ENCODE peak calls at places on chromosomes 4 and X, in nine cellular contexts. V is upper lobe of left lung, F is lung, R is testis, W is neural progenitor cell, X is upper lobe of right lung, O is colonic mucosa, Z is ovary, B is cardiac muscle cell. P is an unnamed sample.

GRCh38 chr4:126955292-126956191 is 677.2 kb upstream of the INTU start:
- DNase-seq in V (no peak), F (no peak), R (peak; percentile 15), W (no peak), X (no peak), O (no peak), Z (no peak), B (no peak), P (no peak)

GRCh38 chr4:55409468-55410171 is 13.9 kb downstream of the TMEM165 start:
- DNase-seq in V (no peak), F (no peak), R (no peak), W (peak; percentile 62), X (no peak), O (no peak), Z (no peak), B (peak; percentile 21), P (peak; percentile 36)

GRCh38 chrX:40209951-40210617 is 112.3 kb upstream of the BCOR start:
- DNase-seq in V (no peak), F (no peak), R (no peak), W (no peak), X (no peak), O (no peak), Z (no peak), B (no peak), P (no peak)

GRCh38 chrX:49919617-49920016 is 2.8 kb upstream of the CLCN5 start:
- DNase-seq in V (peak; percentile 22), F (peak; percentile 33), R (peak; percentile 68), W (peak; percentile 54), X (no peak), O (peak; percentile 42), Z (peak; percentile 66), B (peak; percentile 34), P (no peak)

GRCh38 chr4:108793413-108793812 is 30.6 kb upstream of the ETNPPL start:
- DNase-seq in V (no peak), F (no peak), R (no peak), W (no peak), X (no peak), O (no peak), Z (no peak), B (no peak), P (no peak)

GRCh38 chr4:73596001-73596400 is 24.2 kb downstream of the RASSF6 start:
- DNase-seq in V (no peak), F (no peak), R (no peak), W (no peak), X (no peak), O (no peak), Z (no peak), B (no peak), P (no peak)

GRCh38 chr4:93775551-93775950 is 53.0 kb upstream of the ATOH1 start:
- DNase-seq in V (no peak), F (no peak), R (no peak), W (no peak), X (no peak), O (no peak), Z (no peak), B (no peak), P (no peak)

GRCh38 chr4:173171098-173171497 is 2.5 kb downstream of the GALNT7 start:
- DNase-seq in V (no peak), F (no peak), R (no peak), W (peak; percentile 45), X (no peak), O (no peak), Z (no peak), B (peak; percentile 25), P (no peak)

GRCh38 chrX:18753603-18754002 is 46.2 kb downstream of the PPEF1 start:
- DNase-seq in V (no peak), F (no peak), R (no peak), W (no peak), X (no peak), O (no peak), Z (no peak), B (no peak), P (no peak)

GRCh38 chrX:104750146-104750699 is 184.2 kb downstream of the IL1RAPL2 start:
- DNase-seq in V (no peak), F (no peak), R (no peak), W (no peak), X (no peak), O (no peak), Z (no peak), B (peak; percentile 3), P (no peak)

GRCh38 chr4:157072002-157072401 is 3.9 kb upstream of the GLRB start:
- DNase-seq in V (no peak), F (no peak), R (no peak), W (no peak), X (no peak), O (no peak), Z (no peak), B (no peak), P (no peak)

GRCh38 chr4:7655549-7656243 is 221.0 kb upstream of the PSAPL1 start:
- DNase-seq in V (no peak), F (no peak), R (peak; percentile 58), W (no peak), X (no peak), O (no peak), Z (peak; percentile 62), B (peak; percentile 66), P (no peak)

GRCh38 chr4:32025840-32026459 is 1305.8 kb downstream of the PCDH7 start:
- DNase-seq in V (no peak), F (no peak), R (no peak), W (no peak), X (no peak), O (peak; percentile 21), Z (no peak), B (peak; percentile 82), P (no peak)

GRCh38 chrX:113009005-113009404 is 168.4 kb upstream of the AMOT start:
- DNase-seq in V (no peak), F (no peak), R (no peak), W (peak; percentile 2), X (no peak), O (no peak), Z (no peak), B (no peak), P (no peak)

GRCh38 chrX:73943572-73943899 is 360.4 kb upstream of the ZCCHC13 start:
- DNase-seq in V (no peak), F (no peak), R (no peak), W (no peak), X (no peak), O (no peak), Z (no peak), B (no peak), P (no peak)

GRCh38 chr4:22324422-22324821 is 191.4 kb downstream of the ADGRA3 start:
- DNase-seq in V (no peak), F (no peak), R (no peak), W (no peak), X (no peak), O (no peak), Z (no peak), B (no peak), P (no peak)

GRCh38 chr4:84258905-84259830 is 239.9 kb downstream of the NKX6-1 start:
- DNase-seq in V (no peak), F (no peak), R (no peak), W (peak; percentile 40), X (no peak), O (no peak), Z (no peak), B (no peak), P (no peak)

GRCh38 chr4:123342498-123342897 is 54.1 kb upstream of the SPRY1 start:
- DNase-seq in V (no peak), F (no peak), R (no peak), W (no peak), X (no peak), O (no peak), Z (no peak), B (no peak), P (no peak)

GRCh38 chr4:182922551-182923284 is 5.5 kb upstream of the DCTD start:
- DNase-seq in V (no peak), F (no peak), R (no peak), W (no peak), X (no peak), O (no peak), Z (no peak), B (no peak), P (no peak)

DNA sequence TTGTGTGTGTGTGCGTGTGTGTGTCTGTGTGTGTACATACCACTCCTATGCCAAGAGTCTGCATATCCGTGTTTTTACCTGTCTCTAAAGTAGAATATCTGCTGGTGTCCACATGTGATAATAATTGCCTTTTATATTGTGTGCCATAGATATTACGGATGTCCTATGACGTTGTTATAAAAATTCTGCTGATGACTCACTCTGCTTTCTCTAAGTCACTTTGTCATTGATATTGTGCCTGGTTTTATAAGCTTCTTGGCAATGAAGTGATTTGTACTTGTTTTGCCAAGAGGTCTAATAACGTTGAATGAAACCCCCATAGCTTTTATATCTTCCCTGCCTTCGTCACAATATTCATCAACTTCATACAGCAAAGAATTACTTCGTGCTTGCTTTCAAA is 102.6 kb upstream of the C1GALT1C1 start:
- DNase-seq in V (no peak), F (no peak), R (no peak), W (no peak), X (no peak), O (no peak), Z (no peak), B (no peak), P (no peak)
- H3K27ac ChIP-seq in V (no peak overlapping the region), F (no peak overlapping the region), R (no peak overlapping the region), W (no peak overlapping the region), X (no peak overlapping the region), O (no peak overlapping the region), Z (no peak overlapping the region), B (no peak overlapping the region), P (no peak overlapping the region)

GRCh38 chr4:81510643-81511189 is 39.0 kb upstream of the RASGEF1B start:
- DNase-seq in V (no peak), F (no peak), R (no peak), W (no peak), X (no peak), O (no peak), Z (no peak), B (no peak), P (no peak)
- H3K4me1 ChIP-seq in V (peaks cover 33% of the 10 kb centered on the region), F (no peaks in the 10 kb centered on the region), R (no peaks in the 10 kb centered on the region), W (peaks cover 37% of the 10 kb centered on the region), X (peaks cover 30% of the 10 kb centered on the region), O (no peaks in the 10 kb centered on the region), Z (no peaks in the 10 kb centered on the region), B (no peaks in the 10 kb centered on the region), P (no peaks in the 10 kb centered on the region)

DNA sequence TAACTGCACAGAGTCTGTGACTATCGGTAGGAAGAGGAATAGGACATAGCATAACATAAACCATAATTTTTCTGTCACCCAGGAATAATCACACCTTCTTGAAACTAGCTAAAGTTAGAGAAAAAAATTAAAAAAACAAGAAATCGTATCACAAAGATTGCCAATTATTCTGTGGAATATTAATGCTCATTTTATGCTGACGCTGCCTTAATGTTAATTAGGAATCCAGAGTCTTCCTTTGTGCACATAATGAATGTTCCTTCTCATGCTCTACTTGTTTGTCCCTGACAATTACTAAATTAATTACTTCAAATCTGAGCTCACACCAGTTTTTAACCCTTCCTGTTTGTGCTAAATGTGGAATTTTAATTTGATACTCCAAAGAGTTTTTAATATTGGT is 772.7 kb upstream of the EPHA5 start:
- DNase-seq in V (no peak), F (no peak), R (no peak), W (no peak), X (no peak), O (no peak), Z (no peak), B (no peak), P (no peak)
- H3K4me3 ChIP-seq in V (no peak overlapping the region), F (no peak overlapping the region), R (no peak overlapping the region), W (no peak overlapping the region), X (no peak overlapping the region), O (no peak overlapping the region), Z (no peak overlapping the region), B (no peak overlapping the region), P (no peak overlapping the region)

DNA sequence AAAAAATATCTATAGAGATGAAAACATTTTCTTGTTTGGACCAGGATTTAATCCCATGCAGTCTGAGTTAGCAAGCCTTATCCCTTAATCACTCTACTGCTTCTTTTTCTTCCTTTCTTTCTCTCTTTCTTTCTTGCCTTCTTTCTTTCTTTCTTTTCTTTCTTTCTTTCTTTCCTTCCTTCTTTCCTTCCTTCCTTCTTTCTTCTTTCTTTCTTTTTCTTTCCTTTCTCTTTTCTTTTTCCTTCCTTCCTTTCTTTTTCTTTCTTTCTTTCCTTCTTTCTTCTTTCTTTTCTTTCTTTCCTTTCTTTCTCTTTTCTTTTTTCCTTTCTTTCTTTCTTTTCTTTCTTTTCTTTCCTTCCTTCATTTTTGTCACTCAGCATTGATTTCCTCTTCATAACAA is 434.6 kb downstream of the FAT4 start:
- DNase-seq in V (no peak), F (no peak), R (no peak), W (no peak), X (no peak), O (no peak), Z (no peak), B (no peak), P (no peak)
- H3K27ac ChIP-seq in V (no peak overlapping the region), F (no peak overlapping the region), R (no peak overlapping the region), W (no peak overlapping the region), X (no peak overlapping the region), O (no peak overlapping the region), Z (no peak overlapping the region), B (no peak overlapping the region), P (no peak overlapping the region)